ENCODE peak calls at places on chromosomes 6 and 20, in five cellular contexts. O is SK-N-SH, Q is A549, T is WTC11, G is HCT116. P is an unnamed sample.

GRCh38 chr6:150391890-150392289 is 23.1 kb downstream of the IYD start:
- DNase-seq in O (no peak), Q (peak; percentile 21), T (no peak), G (no peak), P (no peak)

GRCh38 chr6:125952764-125953501 is 3.6 kb upstream of the HINT3 start:
- DNase-seq in O (peak; percentile 32), Q (peak; percentile 78), T (peak; percentile 69), G (no peak), P (peak; percentile 59)

GRCh38 chr6:21556968-21557721 is 36.4 kb upstream of the SOX4 start:
- DNase-seq in O (no peak), Q (no peak), T (no peak), G (no peak), P (peak; percentile 67)

GRCh38 chr6:126385536-126385935 is 45.6 kb downstream of the CENPW start:
- DNase-seq in O (no peak), Q (no peak), T (no peak), G (no peak), P (no peak)

GRCh38 chr6:133396225-133396624 is 155.1 kb downstream of the EYA4 start:
- DNase-seq in O (no peak), Q (no peak), T (no peak), G (no peak), P (no peak)

GRCh38 chr20:1345756-1346093 is 16.8 kb upstream of the SDCBP2 start:
- DNase-seq in O (no peak), Q (no peak), T (no peak), G (no peak), P (no peak)

GRCh38 chr6:163122365-163122764 is 292.2 kb upstream of the QKI start:
- DNase-seq in O (no peak), Q (no peak), T (no peak), G (no peak), P (no peak)

GRCh38 chr20:53387983-53388675 is 205.5 kb downstream of the ZNF217 start:
- DNase-seq in O (no peak), Q (no peak), T (no peak), G (no peak), P (no peak)

GRCh38 chr6:159578629-159579028 is 114.4 kb downstream of the SOD2 start:
- DNase-seq in O (no peak), Q (peak; percentile 10), T (no peak), G (no peak), P (no peak)

GRCh38 chr20:63158845-63159244 is 57.1 kb downstream of the YTHDF1 start:
- DNase-seq in O (no peak), Q (no peak), T (no peak), G (no peak), P (no peak)

GRCh38 chr6:34316442-34317171 is 67.8 kb upstream of the SMIM29 start:
- DNase-seq in O (no peak), Q (no peak), T (no peak), G (no peak), P (no peak)

GRCh38 chr6:24778878-24779277 is 4.1 kb downstream of the GMNN start:
- DNase-seq in O (no peak), Q (no peak), T (no peak), G (no peak), P (no peak)

GRCh38 chr6:163951990-163952389 is 537.5 kb downstream of the QKI start:
- DNase-seq in O (no peak), Q (no peak), T (no peak), G (no peak), P (no peak)

GRCh38 chr20:62985089-62985778 is 21.5 kb downstream of the BHLHE23 start:
- DNase-seq in O (no peak), Q (no peak), T (no peak), G (no peak), P (no peak)

GRCh38 chr6:71419954-71420692 is 131.5 kb downstream of the OGFRL1 start:
- DNase-seq in O (peak; percentile 75), Q (no peak), T (no peak), G (no peak), P (peak; percentile 69)

GRCh38 chr20:38748863-38749153 is 548 bp downstream of the ACTR5 start:
- DNase-seq in O (no peak), Q (peak; percentile 15), T (no peak), G (peak; percentile 22), P (no peak)

GRCh38 chr6:53192590-53193232 is 44.1 kb upstream of the GCM1 start:
- DNase-seq in O (no peak), Q (no peak), T (peak; percentile 18), G (no peak), P (peak; percentile 7)

GRCh38 chr6:75492769-75493168 is 831 bp downstream of the FILIP1 start:
- DNase-seq in O (no peak), Q (peak; percentile 63), T (no peak), G (no peak), P (no peak)

GRCh38 chr20:6707231-6707870 is 60.1 kb upstream of the BMP2 start:
- DNase-seq in O (no peak), Q (no peak), T (no peak), G (no peak), P (no peak)

GRCh38 chr6:14035448-14035847 is 82.1 kb upstream of the CD83 start:
- DNase-seq in O (no peak), Q (peak; percentile 34), T (peak; percentile 25), G (no peak), P (no peak)

GRCh38 chr20:23605867-23606651 is at the start of gene CST9:
- DNase-seq in O (no peak), Q (no peak), T (no peak), G (no peak), P (no peak)

GRCh38 chr6:149046164-149046821 is 271.2 kb upstream of the TAB2 start:
- DNase-seq in O (no peak), Q (no peak), T (no peak), G (no peak), P (no peak)

GRCh38 chr20:44540834-44541233 is 19.0 kb upstream of the SERINC3 start:
- DNase-seq in O (no peak), Q (no peak), T (no peak), G (no peak), P (peak; percentile 83)

GRCh38 chr6:12803486-12803885 is 86.9 kb downstream of the PHACTR1 start:
- DNase-seq in O (no peak), Q (no peak), T (no peak), G (no peak), P (no peak)

GRCh38 chr6:154292066-154292465 is 64.5 kb downstream of the IPCEF1 start:
- DNase-seq in O (no peak), Q (no peak), T (no peak), G (no peak), P (no peak)

GRCh38 chr6:142112451-142113061 is 20.2 kb upstream of the GJE1 start:
- DNase-seq in O (peak; percentile 29), Q (peak; percentile 79), T (peak; percentile 81), G (peak; percentile 74), P (peak; percentile 76)

GRCh38 chr6:159977242-159978214 is 8.6 kb downstream of the IGF2R start:
- DNase-seq in O (no peak), Q (no peak), T (no peak), G (no peak), P (no peak)

GRCh38 chr6:41336824-41337223 is 1.4 kb downstream of the NCR2 start:
- DNase-seq in O (peak; percentile 77), Q (no peak), T (no peak), G (no peak), P (no peak)

GRCh38 chr6:116430860-116431259 is 30.3 kb upstream of the CALHM6 start:
- DNase-seq in O (no peak), Q (no peak), T (no peak), G (no peak), P (no peak)

GRCh38 chr6:109001554-109001953 is 93.1 kb downstream of the SESN1 start:
- DNase-seq in O (peak; percentile 21), Q (no peak), T (no peak), G (no peak), P (no peak)

GRCh38 chr6:69918766-69919165 is 52.4 kb downstream of the COL19A1 start:
- DNase-seq in O (no peak), Q (no peak), T (no peak), G (no peak), P (no peak)

GRCh38 chr6:107676002-107676401 is 148.1 kb downstream of the SCML4 start:
- DNase-seq in O (no peak), Q (no peak), T (no peak), G (no peak), P (no peak)

GRCh38 chr6:1313364-1313754 is 1.5 kb downstream of the FOXQ1 start:
- DNase-seq in O (no peak), Q (no peak), T (no peak), G (no peak), P (no peak)

DNA sequence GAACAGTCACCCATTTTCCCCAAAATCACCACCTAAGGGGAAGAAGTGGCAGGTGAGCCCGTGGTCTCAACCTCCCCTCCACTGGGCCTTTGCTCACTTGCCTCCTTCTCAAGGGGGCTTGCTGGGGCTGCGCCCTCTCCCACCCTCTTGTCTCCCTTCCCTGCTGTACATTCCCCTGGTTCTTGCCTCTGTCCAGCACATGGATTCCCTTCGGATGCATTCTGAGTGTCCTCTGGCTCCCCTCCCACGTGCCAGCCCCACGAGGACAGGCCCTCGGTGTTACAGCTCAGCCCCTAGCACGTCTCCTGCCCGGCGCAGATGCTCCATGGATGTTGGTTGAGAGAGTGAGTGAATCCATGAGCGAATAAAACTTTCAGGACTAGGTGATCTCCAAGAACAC is 367.8 kb upstream of the SULF2 start:
- DNase-seq in O (no peak), Q (no peak), T (no peak), G (no peak), P (no peak)
- TF ChIP-seq MAX in O (no peak), Q (no peak), T (no peak), G (no peak), P (no peak)

GRCh38 chr6:211856-212497 is 80.3 kb upstream of the DUSP22 start:
- DNase-seq in O (no peak), Q (no peak), T (no peak), G (no peak), P (no peak)
- TF ChIP-seq MAX in O (no peak), Q (no peak), T (no peak), G (no peak), P (no peak)

GRCh38 chr6:47071681-47072080 is 29.5 kb upstream of the ADGRF1 start:
- DNase-seq in O (no peak), Q (no peak), T (no peak), G (no peak), P (no peak)

GRCh38 chr6:47069156-47069555 is 27.0 kb upstream of the ADGRF1 start:
- DNase-seq in O (no peak), Q (no peak), T (no peak), G (no peak), P (no peak)

GRCh38 chr6:47072667-47073066 is 30.5 kb upstream of the ADGRF1 start:
- DNase-seq in O (no peak), Q (no peak), T (no peak), G (no peak), P (no peak)

GRCh38 chr6:47073125-47074110 is 31.3 kb upstream of the ADGRF1 start:
- DNase-seq in O (no peak), Q (no peak), T (no peak), G (peak; percentile 28), P (no peak)

DNA sequence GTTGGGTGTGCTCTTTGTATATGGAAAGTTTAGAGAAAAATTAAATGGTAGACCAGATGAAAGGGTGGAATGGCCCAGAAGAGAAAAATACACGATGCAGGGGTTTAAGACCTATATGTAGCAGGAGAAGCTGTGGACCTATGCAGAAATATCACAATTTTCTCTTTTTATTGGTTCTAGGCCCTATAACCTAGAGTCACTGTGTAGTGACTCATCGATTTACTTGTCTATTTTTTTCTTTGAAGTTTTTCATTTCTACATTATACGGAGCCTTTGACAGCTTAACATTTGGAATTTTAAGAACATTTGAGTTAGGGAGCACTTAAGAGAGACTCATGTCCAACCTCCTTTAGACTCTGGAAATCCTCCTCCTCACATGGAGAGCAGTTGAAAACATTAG is 28.3 kb upstream of the ADGRF1 start:
- DNase-seq in O (no peak), Q (no peak), T (no peak), G (no peak), P (no peak)
- TF ChIP-seq MAX in O (no peak), Q (no peak), T (no peak), G (no peak), P (no peak)

GRCh38 chr6:106476326-106477105 is 116.0 kb downstream of the CRYBG1 start:
- DNase-seq in O (no peak), Q (no peak), T (no peak), G (no peak), P (no peak)
- TF ChIP-seq MAX in O (no peak), Q (no peak), T (no peak), G (no peak), P (no peak)

P was measured in endothelial cell of umbilical vein.